ENCODE peak calls at places on chromosomes 12 and 14, in six cellular contexts. F is ovary; X is small intestine; Z is RWPE1; T is Peyer's patch; E is CD8-positive, alpha-beta T cell. A is an unnamed sample.

GRCh38 chr12:79686171-79686570 is 4.6 kb downstream of the PAWR start:
- DNase-seq in F (no peak), X (no peak), Z (no peak), T (no peak), E (no peak), A (no peak)

GRCh38 chr12:6306599-6307220 is 3.8 kb upstream of the PLEKHG6 start:
- DNase-seq in F (no peak), X (no peak), Z (no peak), T (peak; percentile 23), E (no peak), A (no peak)

GRCh38 chr14:102272392-102272791 is 32.6 kb downstream of the MOK start:
- DNase-seq in F (no peak), X (no peak), Z (no peak), T (no peak), E (no peak), A (no peak)

GRCh38 chr14:103031566-103031911 is 25.8 kb downstream of the CDC42BPB start:
- DNase-seq in F (no peak), X (no peak), Z (no peak), T (peak; percentile 22), E (no peak), A (no peak)

GRCh38 chr12:33192226-33192625 is 247.4 kb downstream of the SYT10 start:
- DNase-seq in F (no peak), X (no peak), Z (no peak), T (no peak), E (no peak), A (no peak)

GRCh38 chr12:123431951-123432886 is 4.3 kb downstream of the RILPL2 start:
- DNase-seq in F (no peak), X (no peak), Z (no peak), T (no peak), E (no peak), A (no peak)

GRCh38 chr14:101379842-101380241 is 181.5 kb upstream of the DIO3 start:
- DNase-seq in F (no peak), X (no peak), Z (no peak), T (no peak), E (no peak), A (no peak)

GRCh38 chr14:96037891-96038557 is 1.1 kb upstream of the C14orf132 start:
- DNase-seq in F (peak; percentile 31), X (no peak), Z (peak; percentile 60), T (no peak), E (no peak), A (peak; percentile 24)

GRCh38 chr12:124484526-124484953 is 82.9 kb downstream of the NCOR2 start:
- DNase-seq in F (no peak), X (no peak), Z (no peak), T (no peak), E (no peak), A (no peak)

GRCh38 chr12:90943248-90943647 is 11.7 kb downstream of the CCER1 start:
- DNase-seq in F (no peak), X (no peak), Z (no peak), T (no peak), E (no peak), A (no peak)

GRCh38 chr12:47801170-47801903 is 18.4 kb downstream of the HDAC7 start:
- DNase-seq in F (no peak), X (no peak), Z (no peak), T (no peak), E (no peak), A (no peak)

GRCh38 chr12:76252031-76252430 is 96.2 kb downstream of the BBS10 start:
- DNase-seq in F (no peak), X (no peak), Z (no peak), T (no peak), E (no peak), A (no peak)

GRCh38 chr12:90368081-90368480 is 586.9 kb downstream of the CCER1 start:
- DNase-seq in F (no peak), X (no peak), Z (no peak), T (no peak), E (no peak), A (no peak)

GRCh38 chr14:51093371-51094281 is 1.3 kb downstream of the TRIM9 start:
- DNase-seq in F (peak; percentile 26), X (no peak), Z (no peak), T (peak; percentile 51), E (peak; percentile 30), A (peak; percentile 69)

GRCh38 chr12:26271889-26272492 is 76.6 kb downstream of the SSPN start:
- DNase-seq in F (peak; percentile 88), X (peak; percentile 58), Z (peak; percentile 33), T (peak; percentile 73), E (no peak), A (peak; percentile 51)

GRCh38 chr12:4307593-4308333 is 13.2 kb upstream of the TIGAR start:
- DNase-seq in F (peak; percentile 63), X (peak; percentile 86), Z (peak; percentile 91), T (peak; percentile 80), E (no peak), A (peak; percentile 75)

GRCh38 chr12:29782821-29783772 is 645 bp downstream of the TMTC1 start:
- DNase-seq in F (peak; percentile 49), X (no peak), Z (peak; percentile 1), T (peak; percentile 51), E (no peak), A (peak; percentile 25)

GRCh38 chr12:122022393-122023338 is 982 bp downstream of the BCL7A start:
- DNase-seq in F (peak; percentile 32), X (no peak), Z (peak; percentile 42), T (peak; percentile 60), E (no peak), A (peak; percentile 62)

GRCh38 chr12:84069699-84070098 is 842.9 kb downstream of the SLC6A15 start:
- DNase-seq in F (no peak), X (no peak), Z (no peak), T (no peak), E (no peak), A (no peak)

GRCh38 chr14:95156765-95157194 is 549 bp downstream of the DICER1 start:
- DNase-seq in F (peak; percentile 37), X (peak; percentile 51), Z (peak; percentile 31), T (no peak), E (peak; percentile 17), A (peak; percentile 43)

GRCh38 chr14:105300542-105301102 is at the start of gene BRF1:
- DNase-seq in F (peak; percentile 94), X (peak; percentile 93), Z (peak; percentile 90), T (peak; percentile 99), E (peak; percentile 94), A (peak; percentile 97)

GRCh38 chr14:100825691-100826331 is at the start of gene MEG3:
- DNase-seq in F (peak; percentile 87), X (no peak), Z (no peak), T (no peak), E (no peak), A (peak; percentile 69)

GRCh38 chr14:69629225-69630127 is 18.1 kb downstream of the SUSD6 start:
- DNase-seq in F (no peak), X (no peak), Z (no peak), T (no peak), E (no peak), A (no peak)

GRCh38 chr14:99562848-99563748 is 40.9 kb downstream of the CCDC85C start:
- DNase-seq in F (peak; percentile 76), X (peak; percentile 75), Z (peak; percentile 33), T (peak; percentile 82), E (no peak), A (no peak)

GRCh38 chr12:64595863-64596793 is 14.2 kb upstream of the RASSF3 start:
- DNase-seq in F (no peak), X (no peak), Z (no peak), T (no peak), E (no peak), A (no peak)

GRCh38 chr14:72636871-72637270 is 257.0 kb downstream of the DPF3 start:
- DNase-seq in F (no peak), X (no peak), Z (no peak), T (no peak), E (no peak), A (no peak)
- H3K27ac ChIP-seq in F (no peak overlapping the region), X (no peak overlapping the region), Z (no peak overlapping the region), T (no peak overlapping the region), E (no peak overlapping the region), A (no peak overlapping the region)

DNA sequence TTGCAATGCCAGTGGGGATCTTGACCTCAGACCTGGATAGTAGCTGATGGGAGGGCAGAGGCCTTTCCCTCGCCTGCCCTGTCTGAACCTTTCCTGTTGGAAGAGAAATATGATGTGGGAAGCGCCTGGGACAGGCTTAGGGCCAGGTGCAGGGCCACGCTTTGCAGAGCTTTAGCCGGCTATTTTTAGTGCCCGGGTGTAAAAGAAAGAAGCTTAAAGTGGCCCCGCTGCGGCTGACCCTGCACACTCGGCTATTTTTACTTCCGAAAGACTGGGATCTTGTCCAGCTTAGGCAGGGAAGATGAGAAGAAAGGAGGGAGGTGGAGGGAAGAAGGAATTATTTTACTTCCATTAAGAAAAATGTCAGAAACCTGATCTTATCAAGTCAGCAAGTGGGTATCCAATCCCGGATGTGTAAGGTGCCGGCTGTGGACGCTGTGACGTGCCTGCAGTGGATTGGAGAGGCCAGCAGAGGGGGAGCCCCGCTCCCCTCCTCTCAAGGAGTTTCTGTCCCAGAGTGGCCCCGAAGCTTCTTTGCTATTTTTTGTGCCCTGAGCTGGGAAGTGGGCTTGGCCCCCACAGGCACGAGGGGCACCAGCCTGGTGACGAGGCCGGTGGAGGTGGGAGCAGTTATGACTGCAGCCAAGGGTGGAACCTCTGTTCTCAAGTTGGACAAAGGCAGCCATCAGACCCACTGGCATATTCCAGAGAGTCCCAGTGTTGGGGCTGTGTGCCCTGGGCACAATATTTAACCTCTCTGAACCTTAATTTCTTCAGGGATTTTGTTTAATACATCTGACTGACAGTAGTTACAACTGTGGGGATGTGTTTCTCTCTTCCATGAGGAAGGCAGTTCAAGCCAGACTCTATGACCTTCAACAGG is 97.7 kb downstream of the ESRRB start:
- DNase-seq in F (no peak), X (no peak), Z (peak; percentile 17), T (no peak), E (no peak), A (peak; percentile 15)
- H3K27ac ChIP-seq in F (no peak overlapping the region), X (no peak overlapping the region), Z (no peak overlapping the region), T (no peak overlapping the region), E (no peak overlapping the region), A (no peak overlapping the region)

GRCh38 chr14:63438065-63438757 is 105.0 kb downstream of the PPP2R5E start:
- DNase-seq in F (peak; percentile 73), X (peak; percentile 27), Z (peak; percentile 92), T (no peak), E (no peak), A (peak; percentile 37)
- H3K27ac ChIP-seq in F (peak overlapping the region; percentile 53), X (peak overlapping the region; percentile 78), Z (no peak overlapping the region), T (peak overlapping the region; percentile 67), E (no peak overlapping the region), A (no peak overlapping the region)

DNA sequence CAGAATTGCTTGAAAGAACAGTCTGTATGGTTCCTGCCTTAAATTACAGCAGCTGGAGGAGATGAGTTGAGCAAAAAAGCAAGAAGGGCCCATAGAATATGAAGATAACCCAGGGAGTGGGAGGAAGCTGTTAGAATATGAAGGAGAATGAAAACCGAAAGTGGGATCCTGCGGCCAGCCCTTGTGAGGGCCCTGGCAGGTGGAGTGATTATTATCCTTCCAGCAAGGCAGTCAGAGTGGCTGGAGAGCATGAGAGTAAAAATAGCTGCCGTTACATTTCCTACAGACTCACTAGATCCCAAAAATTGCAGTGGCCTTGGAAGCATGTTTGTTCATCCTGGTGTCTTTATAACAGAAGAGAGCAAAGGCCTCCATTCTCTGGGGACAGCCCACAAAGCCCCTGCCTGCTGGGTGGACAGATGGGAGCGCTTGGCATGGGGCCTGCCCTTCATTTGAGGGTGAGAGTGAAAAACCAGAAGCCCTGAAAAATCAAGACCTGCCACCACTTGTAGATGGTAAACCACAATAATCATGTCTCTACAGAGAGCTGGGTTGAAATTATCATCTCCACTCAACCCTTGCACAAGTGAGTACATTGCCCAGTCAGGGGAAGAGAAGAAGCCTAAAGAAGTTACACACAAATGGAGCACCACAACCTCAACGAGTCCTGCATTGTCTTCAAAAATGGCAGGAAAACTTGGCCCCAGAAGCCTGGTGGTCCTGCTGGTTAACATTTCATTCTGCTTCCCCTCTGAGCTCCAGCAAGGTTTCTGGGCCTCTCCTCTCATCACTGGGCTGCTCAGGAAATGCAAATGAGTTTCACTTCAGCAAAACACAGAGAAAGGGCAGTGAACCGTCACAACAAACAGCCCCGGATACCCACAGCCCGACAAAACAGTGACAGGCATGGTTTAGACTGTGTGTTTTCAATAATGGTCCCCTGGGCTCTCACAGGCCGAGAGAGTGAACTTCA is 20.5 kb downstream of the ZDHHC22 start:
- DNase-seq in F (peak; percentile 28), X (peak; percentile 77), Z (no peak), T (no peak), E (no peak), A (no peak)
- H3K27ac ChIP-seq in F (peak overlapping the region; percentile 26), X (peak overlapping the region; percentile 71), Z (no peak overlapping the region), T (peak overlapping the region; percentile 82), E (peak overlapping the region; percentile 53), A (no peak overlapping the region)

A was measured in A673.